ENCODE peak calls at places on chromosomes 16 and 17, in four cellular contexts. U, B, I and S are unnamed samples.

GRCh38 chr17:78390241-78391050 is 12.0 kb downstream of the PGS1 start:
- DNase-seq in I (no peak), B (no peak), U (no peak), S (peak; percentile 47)

GRCh38 chr17:42779942-42780815 is at the start of gene WNK4:
- DNase-seq in U (no peak), I (no peak), B (peak; percentile 42), S (peak; percentile 32)

GRCh38 chr17:9924735-9925191 is 19.7 kb upstream of the RCVRN start:
- DNase-seq in B (peak; percentile 78), I (peak; percentile 58), U (peak; percentile 49), S (peak; percentile 34)

GRCh38 chr17:65366102-65366844 is 195.2 kb downstream of the AXIN2 start:
- DNase-seq in U (no peak), I (no peak), B (no peak), S (no peak)

GRCh38 chr17:75262112-75262606 is 480 bp downstream of the MRPS7 start:
- DNase-seq in B (no peak), I (no peak), U (no peak), S (no peak)

GRCh38 chr17:43814026-43814425 is 18.9 kb downstream of the MPP3 start:
- DNase-seq in I (no peak), U (no peak), B (no peak), S (no peak)

GRCh38 chr16:20409398-20410152 is at the start of gene ACSM5:
- DNase-seq in I (no peak), B (no peak), U (no peak), S (no peak)

GRCh38 chr16:73956592-73957495 is 339.8 kb upstream of the PSMD7 start:
- DNase-seq in U (no peak), B (peak; percentile 55), I (peak; percentile 7), S (peak; percentile 70)

GRCh38 chr16:66976746-66977145 is 11.6 kb upstream of the CES4A start:
- DNase-seq in I (no peak), U (no peak), B (no peak), S (no peak)

GRCh38 chr17:55607736-55608341 is 96.6 kb upstream of the SMIM36 start:
- DNase-seq in I (no peak), U (no peak), B (no peak), S (no peak)

GRCh38 chr17:59331929-59332889 is 754 bp downstream of the YPEL2 start:
- DNase-seq in U (no peak), B (peak; percentile 36), I (peak; percentile 32), S (peak; percentile 46)

GRCh38 chr17:74244543-74244942 is 29.5 kb upstream of the DNAI2 start:
- DNase-seq in I (no peak), U (no peak), B (no peak), S (no peak)

GRCh38 chr17:72566671-72567484 is 446.1 kb downstream of the SOX9 start:
- DNase-seq in I (no peak), U (no peak), B (no peak), S (no peak)

GRCh38 chr16:85259115-85259830 is 147.0 kb upstream of the CIBAR2 start:
- DNase-seq in U (no peak), I (no peak), B (no peak), S (no peak)

GRCh38 chr16:46621006-46621629 is at the start of gene SHCBP1:
- DNase-seq in B (peak; percentile 73), I (peak; percentile 65), U (peak; percentile 38), S (peak; percentile 83)

GRCh38 chr17:31699281-31699680 is 159.8 kb downstream of the COPRS start:
- DNase-seq in I (no peak), B (no peak), U (no peak), S (no peak)

GRCh38 chr16:57663917-57664661 is 4.0 kb upstream of the ADGRG3 start:
- DNase-seq in B (no peak), U (no peak), I (no peak), S (no peak)

GRCh38 chr17:40168262-40168832 is 8.9 kb upstream of the RAPGEFL1 start:
- DNase-seq in U (no peak), B (no peak), I (peak; percentile 53), S (no peak)

GRCh38 chr17:34370997-34371395 is 8.0 kb upstream of the CCL1 start:
- DNase-seq in B (no peak), I (no peak), U (no peak), S (no peak)